ENCODE peak calls at places on chromosomes 5 and 9, in seven cellular contexts. L is iPS-NIHi11; G is RWPE1; F is RKO; C is Right ventricle myocardium inferior; X is activated CD8-positive, alpha-beta T cell treated with anti-CD3 and anti-CD28 coated beads, Interleukin-2, amount 10 ng/mL, durations not matched to agents 7 days and 5 days; J is activated T-helper 1 cell treated with anti-CD3 and anti-CD28 coated beads, Interleukin-12 subunit alpha, Interleukin-12 subunit beta, Interleukin-2, Interleukin-4 antibody, amounts not matched to agents 30 ng/mL and 10 ng/mL and 1 ng/mL, durations not matched to agents 14 hours and 24 hours and 36 hours. Y is an unnamed sample.

GRCh38 chr9:100111235-100111634 is 12.2 kb downstream of the INVS start:
- DNase-seq in L (no peak), G (peak; percentile 86), F (peak; percentile 87), C (peak; percentile 90), X (no peak), J (no peak), Y (peak; percentile 89)

GRCh38 chr5:80919678-80920196 is 40.4 kb upstream of the RASGRF2 start:
- DNase-seq in L (no peak), G (no peak), F (no peak), C (no peak), X (no peak), J (no peak), Y (no peak)

GRCh38 chr5:146336197-146336596 is 2.4 kb upstream of the POU4F3 start:
- DNase-seq in L (no peak), G (no peak), F (no peak), C (no peak), X (no peak), J (no peak), Y (no peak)

GRCh38 chr9:18922161-18922910 is 110.7 kb downstream of the SAXO1 start:
- DNase-seq in L (no peak), G (no peak), F (no peak), C (no peak), X (no peak), J (no peak), Y (no peak)

GRCh38 chr9:73137286-73137899 is 14.3 kb upstream of the ANXA1 start:
- DNase-seq in L (peak; percentile 17), G (no peak), F (no peak), C (no peak), X (no peak), J (no peak), Y (peak; percentile 66)

GRCh38 chr9:136512651-136513066 is 29.8 kb upstream of the SEC16A start:
- DNase-seq in L (peak; percentile 96), G (peak; percentile 92), F (no peak), C (no peak), X (peak; percentile 38), J (no peak), Y (peak; percentile 6)

GRCh38 chr5:125043781-125044391 is 297.4 kb upstream of the ZNF608 start:
- DNase-seq in L (peak; percentile 56), G (peak; percentile 88), F (no peak), C (peak; percentile 80), X (no peak), J (no peak), Y (peak; percentile 86)

GRCh38 chr5:54738973-54739367 is 221.4 kb downstream of the SNX18 start:
- DNase-seq in L (no peak), G (no peak), F (no peak), C (no peak), X (no peak), J (no peak), Y (no peak)

GRCh38 chr5:122500245-122501086 is 188.4 kb downstream of the SNCAIP start:
- DNase-seq in L (peak; percentile 74), G (peak; percentile 59), F (peak; percentile 76), C (no peak), X (no peak), J (no peak), Y (peak; percentile 47)

GRCh38 chr5:81762401-81762800 is 11.5 kb upstream of the SSBP2 start:
- DNase-seq in L (no peak), G (no peak), F (no peak), C (no peak), X (no peak), J (no peak), Y (no peak)

GRCh38 chr5:157942595-157942994 is 83.7 kb upstream of the CLINT1 start:
- DNase-seq in L (no peak), G (no peak), F (no peak), C (no peak), X (no peak), J (no peak), Y (no peak)

GRCh38 chr5:134647750-134648424 is 698 bp upstream of the SEC24A start:
- DNase-seq in L (no peak), G (peak; percentile 77), F (peak; percentile 84), C (no peak), X (peak; percentile 36), J (no peak), Y (peak; percentile 35)

GRCh38 chr9:109168170-109168569 is 1.1 kb upstream of the FRRS1L start:
- DNase-seq in L (no peak), G (peak; percentile 51), F (no peak), C (no peak), X (no peak), J (no peak), Y (no peak)

GRCh38 chr5:75303419-75303818 is 33.6 kb upstream of the HMGCR start:
- DNase-seq in L (no peak), G (no peak), F (no peak), C (no peak), X (no peak), J (no peak), Y (no peak)

GRCh38 chr5:76720988-76721569 is 5.2 kb downstream of the F2R start:
- DNase-seq in L (no peak), G (no peak), F (no peak), C (no peak), X (no peak), J (no peak), Y (no peak)

GRCh38 chr5:139386039-139386438 is 2.9 kb upstream of the SLC23A1 start:
- DNase-seq in L (no peak), G (peak; percentile 57), F (no peak), C (no peak), X (no peak), J (no peak), Y (no peak)

GRCh38 chr9:127128341-127129072 is 6.1 kb upstream of the ANGPTL2 start:
- DNase-seq in L (no peak), G (peak; percentile 65), F (peak; percentile 69), C (peak; percentile 85), X (no peak), J (no peak), Y (no peak)

GRCh38 chr5:172417130-172417802 is 37.1 kb downstream of the SH3PXD2B start:
- DNase-seq in L (no peak), G (no peak), F (no peak), C (no peak), X (no peak), J (no peak), Y (no peak)

GRCh38 chr5:25345240-25345771 is 700.5 kb upstream of the CDH10 start:
- DNase-seq in L (no peak), G (no peak), F (no peak), C (no peak), X (no peak), J (no peak), Y (no peak)

GRCh38 chr5:143671644-143672569 is 140.1 kb upstream of the HMHB1 start:
- DNase-seq in L (no peak), G (no peak), F (no peak), C (no peak), X (no peak), J (no peak), Y (no peak)

GRCh38 chr5:159195775-159196174 is 13.6 kb downstream of the RNF145 start:
- DNase-seq in L (no peak), G (no peak), F (no peak), C (no peak), X (no peak), J (no peak), Y (no peak)

GRCh38 chr9:123250504-123250903 is 17.9 kb downstream of the STRBP start:
- DNase-seq in L (no peak), G (no peak), F (no peak), C (no peak), X (no peak), J (no peak), Y (no peak)

GRCh38 chr5:1936413-1936812 is 53.7 kb upstream of the IRX4 start:
- DNase-seq in L (no peak), G (peak; percentile 96), F (no peak), C (no peak), X (no peak), J (no peak), Y (no peak)

GRCh38 chr5:83865579-83865978 is 144.9 kb upstream of the HAPLN1 start:
- DNase-seq in L (no peak), G (no peak), F (no peak), C (no peak), X (no peak), J (no peak), Y (no peak)

GRCh38 chr9:70260007-70260443 is 1.2 kb downstream of the SMC5 start:
- DNase-seq in L (no peak), G (no peak), F (no peak), C (no peak), X (no peak), J (no peak), Y (no peak)

GRCh38 chr5:15009420-15009819 is 137.8 kb upstream of the ANKH start:
- DNase-seq in L (no peak), G (peak; percentile 75), F (peak; percentile 71), C (no peak), X (no peak), J (no peak), Y (peak; percentile 80)

GRCh38 chr9:5622019-5622418 is 6.9 kb upstream of the RIC1 start:
- DNase-seq in L (no peak), G (peak; percentile 12), F (no peak), C (no peak), X (no peak), J (no peak), Y (no peak)

GRCh38 chr5:16726538-16726946 is 109.7 kb upstream of the RETREG1 start:
- DNase-seq in L (no peak), G (no peak), F (no peak), C (no peak), X (peak; percentile 66), J (no peak), Y (no peak)

GRCh38 chr9:104293877-104294276 is 199.8 kb downstream of the SMC2 start:
- DNase-seq in L (no peak), G (no peak), F (no peak), C (no peak), X (no peak), J (no peak), Y (no peak)

GRCh38 chr5:112388010-112388553 is 31.0 kb downstream of the EPB41L4A start:
- DNase-seq in L (no peak), G (no peak), F (no peak), C (no peak), X (no peak), J (no peak), Y (no peak)

GRCh38 chr5:74594172-74595040 is 46.1 kb downstream of the ENC1 start:
- DNase-seq in L (no peak), G (no peak), F (no peak), C (no peak), X (no peak), J (no peak), Y (no peak)

GRCh38 chr5:39800202-39800601 is 375.4 kb upstream of the DAB2 start:
- DNase-seq in L (no peak), G (no peak), F (no peak), C (no peak), X (no peak), J (no peak), Y (no peak)

GRCh38 chr5:180095545-180095944 is 24.0 kb upstream of the RNF130 start:
- DNase-seq in L (no peak), G (no peak), F (no peak), C (no peak), X (no peak), J (no peak), Y (no peak)

GRCh38 chr5:103896593-103896992 is 334.0 kb upstream of the NUDT12 start:
- DNase-seq in L (no peak), G (no peak), F (no peak), C (no peak), X (no peak), J (no peak), Y (no peak)

GRCh38 chr5:108168915-108169314 is 213.0 kb downstream of the FBXL17 start:
- DNase-seq in L (no peak), G (no peak), F (no peak), C (no peak), X (no peak), J (no peak), Y (no peak)

GRCh38 chr9:88433583-88434240 is 45.5 kb downstream of the SPIN1 start:
- DNase-seq in L (no peak), G (peak; percentile 21), F (peak; percentile 65), C (no peak), X (no peak), J (no peak), Y (peak; percentile 11)

GRCh38 chr5:143195496-143195895 is 208.0 kb downstream of the NR3C1 start:
- DNase-seq in L (no peak), G (peak; percentile 23), F (no peak), C (no peak), X (no peak), J (no peak), Y (no peak)

Y was measured in ACHN.